ENCODE peak calls at places on chromosome 3, in nine cellular contexts. J, V, S, A, K, X, D, E and C are unnamed samples. For H3K27me3, the result is how much of the 10 kb centered on the place peaks cover.

GRCh38 chr3:184808021-184808420 is 3.9 kb upstream of the VPS8 start:
- DNase-seq in D (peak), E (no peak), A (no peak), V (no peak), J (no peak), K (peak), X (no peak), S (peak), C (no peak)

GRCh38 chr3:195177432-195178123 is 93.4 kb downstream of the XXYLT1 start:
- DNase-seq in V (no peak), E (no peak), X (no peak), A (no peak), K (no peak), S (no peak), J (no peak), D (no peak), C (no peak)

GRCh38 chr3:172903642-172904041 is 153.1 kb downstream of the ECT2 start:
- DNase-seq in A (no peak), E (no peak), J (no peak), D (no peak), X (no peak), S (no peak), K (no peak), V (no peak), C (no peak)

GRCh38 chr3:135922903-135923250 is 42.7 kb upstream of the PPP2R3A start:
- DNase-seq in E (no peak), D (no peak), K (no peak), V (no peak), J (no peak), S (no peak), A (no peak), X (no peak), C (no peak)

GRCh38 chr3:100158877-100159563 is 44.7 kb upstream of the FILIP1L start:
- DNase-seq in K (no peak), J (peak), A (no peak), V (no peak), S (no peak), D (no peak), X (no peak), E (no peak), C (no peak)

GRCh38 chr3:23553353-23553752 is 252.4 kb upstream of the UBE2E1 start:
- DNase-seq in J (no peak), E (no peak), X (no peak), K (no peak), S (no peak), D (no peak), A (no peak), V (no peak), C (no peak)

GRCh38 chr3:56621686-56622085 is 61.4 kb downstream of the TASOR start:
- DNase-seq in A (no peak), J (no peak), V (no peak), K (no peak), D (no peak), X (no peak), S (no peak), E (no peak), C (no peak)

GRCh38 chr3:47314056-47314764 is 31.5 kb downstream of the KLHL18 start:
- DNase-seq in S (no peak), K (no peak), J (no peak), A (no peak), X (no peak), D (no peak), V (no peak), E (no peak), C (no peak)

GRCh38 chr3:52525666-52526065 is 8.0 kb downstream of the NT5DC2 start:
- DNase-seq in E (no peak), A (no peak), V (no peak), S (no peak), D (no peak), J (no peak), X (no peak), K (no peak), C (no peak)

GRCh38 chr3:49329201-49329600 is 10.7 kb downstream of the USP4 start:
- DNase-seq in J (no peak), D (no peak), A (no peak), X (no peak), S (no peak), E (no peak), K (no peak), V (no peak), C (no peak)

GRCh38 chr3:64178419-64178818 is 46.8 kb downstream of the PRICKLE2 start:
- DNase-seq in K (no peak), A (no peak), V (no peak), S (no peak), E (no peak), D (no peak), X (no peak), J (no peak), C (no peak)

GRCh38 chr3:72318504-72319201 is 529.6 kb downstream of the SHQ1 start:
- DNase-seq in K (no peak), J (peak), V (no peak), X (peak), A (no peak), S (no peak), D (peak), E (peak), C (no peak)

GRCh38 chr3:39142067-39142466 is 11.3 kb downstream of the CSRNP1 start:
- DNase-seq in D (no peak), J (no peak), X (no peak), A (no peak), V (no peak), S (no peak), K (no peak), E (no peak), C (no peak)

GRCh38 chr3:4529901-4530588 is 36.9 kb downstream of the ITPR1 start:
- DNase-seq in S (no peak), A (no peak), J (no peak), K (no peak), D (no peak), V (no peak), X (no peak), E (no peak), C (no peak)

GRCh38 chr3:4528802-4529201 is 35.7 kb downstream of the ITPR1 start:
- DNase-seq in A (no peak), K (no peak), S (no peak), X (no peak), V (peak), E (no peak), J (no peak), D (no peak), C (no peak)

GRCh38 chr3:4533489-4534443 is 40.6 kb downstream of the ITPR1 start:
- DNase-seq in S (no peak), A (no peak), K (no peak), J (peak), D (peak), X (no peak), V (no peak), E (no peak), C (no peak)

GRCh38 chr3:4531478-4532025 is 38.4 kb downstream of the ITPR1 start:
- DNase-seq in D (no peak), V (no peak), A (no peak), X (no peak), K (no peak), S (no peak), J (no peak), E (no peak), C (no peak)

GRCh38 chr3:4532535-4533112 is 39.5 kb downstream of the ITPR1 start:
- DNase-seq in D (no peak), S (no peak), E (no peak), A (no peak), V (no peak), J (peak), X (no peak), K (no peak), C (no peak)
- TF ChIP-seq CTCF in D (no peak), S (no peak), E (no peak), A (no peak), V (no peak), J (no peak), X (no peak), K (no peak), C (no peak)

GRCh38 chr3:120302361-120302760 is 17.3 kb upstream of the GPR156 start:
- DNase-seq in E (no peak), X (peak), D (no peak), V (no peak), S (no peak), A (no peak), K (no peak), J (peak), C (no peak)
- H3K27me3 ChIP-seq in E (under half), X (under half), D (under half), V (under half), S (under half), A (under half), K (under half), J (under half), C (under half)

GRCh38 chr3:42749753-42750231 is 23.3 kb downstream of the CCDC13 start:
- DNase-seq in K (no peak), X (no peak), S (peak), A (no peak), V (no peak), J (peak), E (no peak), D (no peak), C (no peak)
- TF ChIP-seq CTCF in K (peak), X (peak), S (peak), A (peak), V (peak), J (peak), E (peak), D (peak), C (peak)

DNA sequence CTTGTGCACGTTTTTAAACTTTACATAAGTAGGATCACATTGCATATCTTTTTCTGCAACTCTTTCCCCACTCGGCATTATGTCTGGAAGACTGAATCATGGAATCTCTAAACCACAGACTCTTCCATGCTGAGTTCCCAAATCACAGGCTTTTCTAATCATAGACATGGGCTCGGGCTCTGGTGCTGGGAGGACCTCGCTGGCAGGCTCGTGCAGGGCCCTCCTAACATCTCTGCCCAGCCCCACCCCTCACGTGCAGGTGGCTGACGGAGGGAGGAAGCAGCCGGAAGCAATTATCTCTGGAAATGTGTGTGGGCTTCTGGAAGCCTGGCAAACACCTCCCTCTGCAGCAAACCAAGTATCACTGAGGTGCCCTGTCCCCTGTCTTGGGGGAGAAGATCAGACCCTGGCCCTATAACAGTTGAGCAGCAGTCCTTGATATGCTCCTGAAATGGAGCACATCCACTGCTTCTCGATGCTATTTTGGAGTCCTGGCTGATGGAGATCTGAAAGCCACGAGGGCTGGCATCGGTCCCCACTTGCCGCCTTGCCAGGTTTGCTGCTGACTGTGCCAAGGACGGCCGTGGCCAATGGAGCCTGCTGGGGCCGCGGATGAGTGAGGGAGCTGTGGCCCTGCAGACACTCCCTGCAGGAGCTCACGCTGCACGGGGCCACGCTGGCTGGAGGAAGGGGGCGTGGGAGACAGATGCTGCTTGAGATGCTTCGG is 4.4 kb upstream of the IQSEC1 start:
- DNase-seq in J (no peak), V (peak), S (no peak), X (no peak), D (no peak), A (no peak), K (no peak), E (peak), C (no peak)
- H3K27me3 ChIP-seq in J (under half), V (under half), S (under half), X (under half), D (under half), A (half or more), K (under half), E (under half), C (under half)

DNA sequence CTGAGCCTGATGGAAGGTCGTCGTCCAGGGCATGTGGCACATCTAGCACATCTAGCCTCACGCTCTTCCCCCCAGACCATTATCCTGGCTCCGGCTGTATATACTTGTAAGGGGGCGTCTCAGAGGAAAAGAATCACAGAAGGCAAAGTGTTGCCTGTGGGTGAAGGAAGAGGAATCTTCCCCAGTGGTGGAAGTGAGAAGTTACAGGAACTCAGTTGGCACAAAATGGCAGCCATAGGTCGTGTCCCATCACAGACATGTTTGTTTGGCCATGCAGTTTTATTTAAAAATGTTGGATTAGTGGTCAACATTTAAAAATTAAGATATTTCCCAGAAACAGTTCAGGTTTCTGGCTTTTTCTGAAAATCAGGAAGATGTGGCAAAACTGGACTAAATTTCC is 13.6 kb downstream of the GALNT15 start:
- DNase-seq in V (no peak), D (no peak), X (no peak), S (no peak), J (no peak), E (no peak), A (no peak), K (no peak), C (no peak)
- TF ChIP-seq CTCF in V (no peak), D (no peak), X (no peak), S (no peak), J (no peak), E (no peak), A (no peak), K (no peak), C (no peak)

GRCh38 chr3:193847402-193847801 is 254.4 kb downstream of the OPA1 start:
- DNase-seq in A (no peak), S (no peak), E (no peak), D (no peak), K (no peak), J (no peak), V (no peak), X (no peak), C (no peak)
- H3K27me3 ChIP-seq in A (under half), S (under half), E (under half), D (under half), K (under half), J (under half), V (under half), X (under half), C (under half)